ENCODE peak calls at places on chromosomes 1 and 21, in seven cellular contexts. B is nephron progenitor cell; U is epithelial cell of esophagus; W is AG10803; A is HFFc6; P is activated gamma-delta T cell treated with Interleukin-2 at 50 U/mL for 16 hours; S is stimulated activated CD4-positive, alpha-beta T cell treated with anti-CD3 and anti-CD28 coated beads, Interleukin-12 subunit alpha, Interleukin-12 subunit beta, amount 100 ng/mL, for 4 hours. Z is an unnamed sample.

GRCh38 chr1:24286246-24287010 is 32.7 kb upstream of the GRHL3 start:
- DNase-seq in B (no peak), A (no peak), U (peak), W (no peak), S (no peak), P (no peak), Z (no peak)

GRCh38 chr1:41640141-41640751 is 155.8 kb upstream of the EDN2 start:
- DNase-seq in A (no peak), S (no peak), P (no peak), U (no peak), W (no peak), B (no peak), Z (peak)

GRCh38 chr1:201568258-201568657 is 29.3 kb downstream of the NAV1 start:
- DNase-seq in S (no peak), B (no peak), A (no peak), W (no peak), U (no peak), P (no peak), Z (no peak)

GRCh38 chr1:200880212-200880611 is 7.4 kb downstream of the GPR25 start:
- DNase-seq in W (no peak), P (no peak), S (no peak), A (no peak), B (no peak), U (peak), Z (no peak)

GRCh38 chr1:160427625-160428024 is 27.3 kb downstream of the VANGL2 start:
- DNase-seq in A (no peak), P (no peak), S (no peak), U (no peak), W (no peak), B (no peak), Z (no peak)

GRCh38 chr1:53551428-53551995 is 92.3 kb downstream of the DMRTB1 start:
- DNase-seq in A (no peak), U (no peak), S (no peak), W (no peak), B (peak), P (peak), Z (no peak)

GRCh38 chr1:10735603-10736305 is 60.7 kb downstream of the CASZ1 start:
- DNase-seq in P (no peak), A (no peak), U (no peak), B (no peak), S (no peak), W (no peak), Z (no peak)

GRCh38 chr1:220062629-220063028 is 16.3 kb upstream of the EPRS1 start:
- DNase-seq in B (no peak), S (no peak), W (no peak), A (no peak), P (no peak), U (no peak), Z (no peak)

GRCh38 chr1:198437352-198437751 is 103.1 kb downstream of the ATP6V1G3 start:
- DNase-seq in B (no peak), P (no peak), S (no peak), A (peak), U (no peak), W (peak), Z (no peak)

GRCh38 chr21:39097335-39097861 is 85.9 kb downstream of the PSMG1 start:
- DNase-seq in B (no peak), A (no peak), U (no peak), S (no peak), P (no peak), W (no peak), Z (no peak)

GRCh38 chr1:3653286-3653618 is 936 bp downstream of the TP73 start:
- DNase-seq in S (no peak), W (no peak), U (no peak), B (no peak), A (no peak), P (no peak), Z (no peak)

GRCh38 chr1:54397090-54397591 is 9.1 kb downstream of the SSBP3 start:
- DNase-seq in P (no peak), S (no peak), B (no peak), W (no peak), U (no peak), A (no peak), Z (no peak)

GRCh38 chr1:21451981-21452411 is 12.1 kb downstream of the NBPF3 start:
- DNase-seq in P (no peak), S (no peak), B (no peak), U (no peak), A (peak), W (peak), Z (no peak)

GRCh38 chr1:46039571-46040052 is 92.8 kb downstream of the PIK3R3 start:
- DNase-seq in W (peak), A (peak), U (peak), P (no peak), S (no peak), B (no peak), Z (no peak)

GRCh38 chr1:204714861-204715511 is 29.4 kb upstream of the LRRN2 start:
- DNase-seq in A (no peak), P (no peak), B (peak), S (no peak), U (peak), W (no peak), Z (no peak)

GRCh38 chr1:17167041-17167782 is 37.7 kb upstream of the PADI1 start:
- DNase-seq in W (peak), A (no peak), U (no peak), S (no peak), P (no peak), B (no peak), Z (no peak)

GRCh38 chr1:101291562-101292035 is 54.8 kb downstream of the S1PR1 start:
- DNase-seq in W (peak), A (peak), B (no peak), P (no peak), S (no peak), U (peak), Z (peak)

GRCh38 chr1:115437146-115437639 is 99.1 kb upstream of the NGF start:
- DNase-seq in A (no peak), U (no peak), S (no peak), P (no peak), W (no peak), B (no peak), Z (no peak)

GRCh38 chr1:23366598-23366997 is 3.0 kb downstream of the ZNF436 start:
- DNase-seq in W (no peak), P (no peak), U (peak), B (no peak), S (no peak), A (no peak), Z (no peak)

GRCh38 chr1:21099034-21099868 is 77.4 kb downstream of the EIF4G3 start:
- DNase-seq in W (no peak), P (no peak), B (no peak), A (peak), S (no peak), U (peak), Z (no peak)

GRCh38 chr1:185170291-185170848 is 13.4 kb downstream of the SWT1 start:
- DNase-seq in A (peak), W (peak), S (no peak), U (peak), P (peak), B (peak), Z (peak)

GRCh38 chr1:30850607-30851006 is 58.0 kb downstream of the SDC3 start:
- DNase-seq in S (no peak), U (no peak), W (no peak), A (no peak), B (no peak), P (no peak), Z (no peak)

GRCh38 chr1:110471131-110471530 is 20.2 kb downstream of the PROK1 start:
- DNase-seq in S (no peak), B (no peak), A (no peak), W (no peak), U (no peak), P (no peak), Z (no peak)

GRCh38 chr1:173107696-173108095 is 57.0 kb upstream of the TNFSF18 start:
- DNase-seq in P (no peak), A (no peak), W (no peak), U (no peak), S (no peak), B (no peak), Z (no peak)

GRCh38 chr1:202297291-202297690 is 44.4 kb downstream of the UBE2T start:
- DNase-seq in A (no peak), W (no peak), B (no peak), U (no peak), P (no peak), S (no peak), Z (no peak)

GRCh38 chr1:213138892-213139291 is 87.9 kb downstream of the RPS6KC1 start:
- DNase-seq in B (no peak), U (no peak), A (peak), S (no peak), W (peak), P (no peak), Z (no peak)

GRCh38 chr1:170204121-170204520 is 58.4 kb downstream of the NTMT2 start:
- DNase-seq in U (no peak), P (no peak), W (peak), A (no peak), B (no peak), S (no peak), Z (no peak)

GRCh38 chr1:176696109-176696508 is 233.1 kb downstream of the PAPPA2 start:
- DNase-seq in A (no peak), W (no peak), B (peak), U (peak), P (no peak), S (no peak), Z (no peak)

GRCh38 chr1:7940745-7941436 is at the start of gene TNFRSF9:
- DNase-seq in A (no peak), S (peak), B (no peak), U (peak), W (no peak), P (peak), Z (peak)

GRCh38 chr1:55071477-55071876 is 32.1 kb downstream of the PCSK9 start:
- DNase-seq in U (peak), S (no peak), W (peak), A (peak), P (no peak), B (peak), Z (no peak)

GRCh38 chr1:226274138-226274537 is 34.8 kb downstream of the LIN9 start:
- DNase-seq in U (no peak), P (no peak), A (no peak), S (no peak), B (no peak), W (no peak), Z (no peak)

GRCh38 chr1:234601217-234602017 is 8.6 kb downstream of the IRF2BP2 start:
- DNase-seq in B (no peak), W (peak), U (peak), A (peak), S (no peak), P (no peak), Z (no peak)

GRCh38 chr1:241518447-241519307 is 878 bp downstream of the FH start:
- DNase-seq in U (peak), S (peak), W (peak), A (no peak), P (no peak), B (no peak), Z (no peak)

GRCh38 chr1:166087734-166088571 is 78.8 kb downstream of the FAM78B start:
- DNase-seq in S (no peak), W (no peak), U (no peak), B (no peak), P (no peak), A (no peak), Z (no peak)

GRCh38 chr1:14593279-14593678 is 5.2 kb upstream of the KAZN start:
- DNase-seq in W (no peak), B (no peak), P (no peak), U (no peak), S (no peak), A (no peak), Z (no peak)

Z was measured in activated T-cell treated with anti-CD3 and anti-CD28 coated beads for 48 hours.